ENCODE peak calls at places on chromosomes 7 and 10, in four cellular contexts. E is lower lobe of right lung, O is heart right ventricle, S is fibroblast of lung. I is an unnamed sample.

GRCh38 chr10:126500866-126501265 is 112.6 kb upstream of the ADAM12 start:
- DNase-seq in E (no peak), O (no peak), S (peak; percentile 66), I (peak; percentile 88)

GRCh38 chr7:13155188-13155587 is 467.8 kb downstream of the ARL4A start:
- DNase-seq in E (no peak), O (no peak), S (no peak), I (no peak)

GRCh38 chr10:5527332-5528200 is 2.8 kb downstream of the CALML3 start:
- DNase-seq in E (peak; percentile 20), O (no peak), S (no peak), I (no peak)

GRCh38 chr7:30093351-30094019 is 41.3 kb upstream of the MTURN start:
- DNase-seq in E (no peak), O (no peak), S (peak; percentile 43), I (peak; percentile 73)

GRCh38 chr10:103062854-103063642 is 130.0 kb downstream of the NT5C2 start:
- DNase-seq in E (no peak), O (no peak), S (no peak), I (no peak)

GRCh38 chr7:18177129-18177814 is 149.6 kb upstream of the PRPS1L1 start:
- DNase-seq in E (no peak), O (no peak), S (no peak), I (no peak)

GRCh38 chr7:99380032-99380822 is 5.7 kb downstream of the ARPC1B start:
- DNase-seq in E (peak; percentile 67), O (peak; percentile 59), S (peak; percentile 25), I (no peak)

GRCh38 chr7:30563326-30563942 is 31.2 kb upstream of the GARS1 start:
- DNase-seq in E (peak; percentile 20), O (no peak), S (no peak), I (peak; percentile 74)

GRCh38 chr7:50921114-50921513 is 138.4 kb upstream of the GRB10 start:
- DNase-seq in E (no peak), O (no peak), S (no peak), I (no peak)

GRCh38 chr10:49652416-49653385 is 26.8 kb upstream of the C10orf53 start:
- DNase-seq in E (no peak), O (no peak), S (no peak), I (no peak)

GRCh38 chr7:146565872-146566271 is 449.3 kb downstream of the CNTNAP2 start:
- DNase-seq in E (no peak), O (no peak), S (no peak), I (no peak)

GRCh38 chr7:114418117-114418516 is 3.5 kb downstream of the FOXP2 start:
- DNase-seq in E (no peak), O (no peak), S (no peak), I (no peak)

GRCh38 chr7:27182861-27183681 is 2.0 kb downstream of the HOXA11 start:
- DNase-seq in E (peak; percentile 31), O (no peak), S (no peak), I (no peak)

GRCh38 chr7:39504963-39505362 is 61.2 kb upstream of the YAE1 start:
- DNase-seq in E (no peak), O (peak; percentile 7), S (peak; percentile 36), I (peak; percentile 54)

GRCh38 chr10:130218936-130219335 is 82.7 kb downstream of the GLRX3 start:
- DNase-seq in E (no peak), O (no peak), S (no peak), I (no peak)

GRCh38 chr7:118372530-118372929 is 148.0 kb downstream of the ANKRD7 start:
- DNase-seq in E (no peak), O (no peak), S (peak; percentile 16), I (peak; percentile 55)

GRCh38 chr10:110058215-110058614 is 50.4 kb downstream of the ADD3 start:
- DNase-seq in E (no peak), O (no peak), S (no peak), I (no peak)

GRCh38 chr7:144102041-144102440 is 7.3 kb upstream of the OR2A2 start:
- DNase-seq in E (no peak), O (no peak), S (no peak), I (no peak)

GRCh38 chr10:3848768-3849643 is 64.0 kb upstream of the KLF6 start:
- DNase-seq in E (no peak), O (no peak), S (peak; percentile 68), I (peak; percentile 81)

GRCh38 chr7:129108583-129108982 is 35.9 kb upstream of the TSPAN33 start:
- DNase-seq in E (no peak), O (no peak), S (no peak), I (no peak)

GRCh38 chr7:122143376-122143750 is 686 bp downstream of the AASS start:
- DNase-seq in E (no peak), O (peak; percentile 6), S (peak; percentile 38), I (no peak)

GRCh38 chr10:96772239-96772638 is 51.9 kb upstream of the PIK3AP1 start:
- DNase-seq in E (no peak), O (no peak), S (no peak), I (no peak)

GRCh38 chr7:128408709-128409434 is 910 bp downstream of the IMPDH1 start:
- DNase-seq in E (no peak), O (no peak), S (peak; percentile 25), I (no peak)

GRCh38 chr10:118562877-118563276 is 32.6 kb downstream of the PRLHR start:
- DNase-seq in E (no peak), O (no peak), S (no peak), I (no peak)

GRCh38 chr10:62814901-62815372 is 1.2 kb downstream of the EGR2 start:
- DNase-seq in E (peak; percentile 49), O (no peak), S (no peak), I (peak; percentile 11)

GRCh38 chr10:11147723-11148122 is 130.1 kb downstream of the CELF2 start:
- DNase-seq in E (peak; percentile 56), O (no peak), S (no peak), I (no peak)

GRCh38 chr10:13276749-13277394 is 23.0 kb downstream of the PHYH start:
- DNase-seq in E (no peak), O (no peak), S (peak; percentile 63), I (no peak)

GRCh38 chr7:34361663-34362250 is 296.3 kb upstream of the NPSR1 start:
- DNase-seq in E (no peak), O (no peak), S (no peak), I (no peak)

GRCh38 chr7:157540606-157541294 is 203.9 kb downstream of the DNAJB6 start:
- DNase-seq in E (peak; percentile 40), O (no peak), S (no peak), I (no peak)
- H3K9me3 ChIP-seq in E (no peaks in the 10 kb centered on the region), O (no peaks in the 10 kb centered on the region), S (no peaks in the 10 kb centered on the region), I (no peaks in the 10 kb centered on the region)

DNA sequence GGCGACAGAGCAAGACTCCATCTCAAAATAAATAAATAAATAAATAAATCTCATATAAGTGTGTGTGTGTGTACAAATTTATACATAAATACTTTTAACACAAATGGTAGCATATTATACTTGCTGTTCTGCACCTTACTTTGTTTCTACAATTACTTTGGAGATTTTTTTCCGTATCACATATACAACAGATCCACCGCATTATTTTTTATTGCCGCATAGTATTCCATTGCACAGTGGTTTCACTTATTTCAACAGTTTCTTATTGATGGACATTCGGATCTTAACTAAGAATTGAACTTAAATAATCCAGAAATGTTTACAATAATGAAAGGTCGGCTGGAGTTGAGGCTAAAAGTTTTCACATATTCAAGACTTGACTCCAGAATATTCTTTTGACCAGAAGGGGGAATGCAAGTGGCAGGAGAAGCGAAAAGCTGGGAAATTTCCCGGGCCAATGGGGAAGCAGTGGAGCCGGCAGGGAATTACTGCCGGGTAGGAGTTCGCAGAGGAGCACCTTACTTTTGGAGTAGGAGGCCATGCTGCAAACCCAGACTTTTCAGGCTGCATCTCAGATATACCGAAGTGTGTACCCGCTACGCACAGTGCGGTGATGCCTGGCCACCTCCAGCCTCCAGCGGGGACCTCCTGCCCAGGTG is 448 bp upstream of the CNNM1 start:
- DNase-seq in E (no peak), O (no peak), S (peak; percentile 18), I (no peak)
- TF ChIP-seq CTCF in E (no peak), O (no peak), S (no peak), I (no peak)

DNA sequence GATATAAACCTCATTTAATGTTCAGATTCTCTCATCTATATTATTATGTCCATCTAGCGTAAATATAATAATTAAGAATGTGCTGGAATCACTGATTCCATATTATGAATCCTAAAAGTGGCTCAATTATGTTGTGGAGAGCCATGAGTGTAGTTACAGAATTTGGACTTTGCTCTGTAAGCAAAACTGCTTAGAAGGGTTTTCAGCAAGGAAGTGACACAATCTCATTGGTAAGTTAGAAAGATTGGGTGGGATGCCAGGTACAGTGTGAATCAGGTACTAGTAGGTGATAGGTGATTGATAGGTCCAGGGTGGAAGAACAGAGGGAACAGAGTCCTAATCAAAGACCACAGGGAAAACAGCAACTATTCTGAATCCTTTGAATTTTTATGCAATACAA is 74.9 kb upstream of the ABLIM1 start:
- DNase-seq in E (no peak), O (no peak), S (no peak), I (no peak)
- H3K4me3 ChIP-seq in E (no peak overlapping the region), O (no peak overlapping the region), S (no peak overlapping the region), I (no peak overlapping the region)

DNA sequence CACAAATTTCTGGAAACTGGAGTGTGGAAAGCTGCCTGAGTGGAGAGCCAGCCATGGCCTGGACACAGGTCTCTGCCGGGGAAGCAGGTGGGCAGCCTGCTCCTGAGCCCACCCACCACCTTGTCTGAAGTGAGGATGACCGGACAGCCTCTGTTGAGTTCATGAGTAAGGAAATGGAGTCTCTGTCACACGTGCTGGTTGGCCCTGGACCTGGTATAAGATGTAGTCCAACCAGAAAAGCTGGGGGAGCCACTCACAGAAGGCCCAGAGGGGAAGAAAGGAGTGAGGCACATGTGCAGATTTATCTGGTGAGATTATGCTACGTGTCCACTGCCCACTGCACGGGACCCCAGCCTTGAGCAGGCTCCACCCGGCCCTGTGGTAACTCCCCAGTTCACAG is 383.5 kb downstream of the GRID1 start:
- DNase-seq in E (no peak), O (no peak), S (no peak), I (no peak)
- H3K9me3 ChIP-seq in E (no peaks in the 10 kb centered on the region), O (no peaks in the 10 kb centered on the region), S (no peaks in the 10 kb centered on the region), I (peaks cover 3% of the 10 kb centered on the region)

GRCh38 chr7:132683967-132684690 is 107.9 kb upstream of the PLXNA4 start:
- DNase-seq in E (no peak), O (no peak), S (no peak), I (no peak)
- TF ChIP-seq CTCF in E (no peak), O (no peak), S (no peak), I (no peak)

DNA sequence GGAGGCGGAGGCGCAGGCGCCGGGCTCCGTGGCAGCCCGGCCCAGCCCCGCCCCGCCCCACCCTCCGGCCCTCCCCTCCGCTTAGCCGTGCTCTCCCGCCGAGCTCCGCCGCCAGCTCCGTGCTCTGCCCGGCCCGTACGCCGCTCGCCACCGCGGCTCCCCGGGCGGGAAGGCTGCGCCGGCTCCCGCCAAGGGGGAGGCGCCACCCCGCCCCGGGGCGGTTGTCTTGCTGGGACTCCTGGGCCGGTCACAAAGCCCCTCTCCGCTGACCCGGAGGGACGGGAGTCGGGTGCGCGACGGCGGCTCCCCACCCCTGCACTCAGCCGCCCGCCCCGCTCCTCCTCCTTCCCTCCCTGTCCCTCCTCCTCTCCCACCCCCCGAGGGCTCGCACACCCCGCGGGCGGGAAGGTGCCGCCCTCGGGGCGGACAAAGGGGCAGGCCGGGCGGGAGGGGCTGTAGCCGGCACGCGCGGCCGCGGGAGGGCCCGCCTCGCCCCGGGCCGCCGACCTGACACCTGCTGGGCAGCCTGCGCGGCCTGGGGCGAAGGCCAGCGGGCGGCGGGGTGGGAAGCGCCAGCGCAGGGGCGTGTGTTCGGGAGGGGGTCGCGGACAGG is 11.5 kb upstream of the SP8 start:
- DNase-seq in E (peak; percentile 69), O (no peak), S (no peak), I (no peak)
- H3K4me3 ChIP-seq in E (peak overlapping the region; percentile 56), O (peak overlapping the region; percentile 47), S (peak overlapping the region; percentile 54), I (peak overlapping the region; percentile 61)

I was measured in astrocyte.